ENCODE peak calls at places on chromosome 19, in eight cellular contexts. L, M, J, T, P, N, S and A are unnamed samples.

GRCh38 chr19:45508931-45509691 is 1.8 kb downstream of the VASP start:
- DNase-seq in T (peak; percentile 76), M (peak; percentile 90), P (no peak), N (peak; percentile 77), S (peak; percentile 80), J (peak; percentile 70), L (peak; percentile 49), A (peak; percentile 84)

GRCh38 chr19:6674868-6675305 is 4.9 kb upstream of the TNFSF14 start:
- DNase-seq in M (peak; percentile 51), N (peak; percentile 78), L (peak; percentile 56), J (peak; percentile 68), S (peak; percentile 79), T (peak; percentile 73), P (peak; percentile 49), A (peak; percentile 76)

GRCh38 chr19:38183227-38183914 is 40.7 kb downstream of the DPF1 start:
- DNase-seq in L (no peak), M (peak; percentile 57), N (no peak), J (no peak), T (no peak), S (no peak), P (no peak), A (no peak)

GRCh38 chr19:39645800-39646411 is 9.8 kb upstream of the LGALS16 start:
- DNase-seq in J (no peak), L (peak; percentile 18), M (no peak), S (no peak), T (no peak), P (peak; percentile 9), N (peak; percentile 81), A (no peak)

GRCh38 chr19:3547301-3547731 is 8.3 kb downstream of the TEKTIP1 start:
- DNase-seq in M (no peak), P (no peak), N (peak; percentile 71), L (no peak), T (no peak), S (no peak), J (no peak), A (no peak)

GRCh38 chr19:52170863-52171320 is 529 bp downstream of the ZNF836 start:
- DNase-seq in N (no peak), J (no peak), L (peak; percentile 10), S (no peak), M (peak; percentile 24), P (no peak), T (peak; percentile 48), A (peak; percentile 69)

GRCh38 chr19:23527797-23528196 is 132.5 kb upstream of the ZNF91 start:
- DNase-seq in T (no peak), P (peak; percentile 39), J (no peak), N (no peak), S (no peak), L (no peak), M (no peak), A (no peak)

GRCh38 chr19:56348289-56348877 is 33.7 kb upstream of the ZSCAN5A start:
- DNase-seq in J (no peak), T (no peak), P (peak; percentile 18), L (peak; percentile 6), S (no peak), N (peak; percentile 81), M (no peak), A (no peak)

GRCh38 chr19:29671393-29672076 is 6.3 kb downstream of the PLEKHF1 start:
- DNase-seq in N (peak; percentile 74), J (peak; percentile 69), P (peak; percentile 92), L (peak; percentile 4), S (peak; percentile 89), M (no peak), T (peak; percentile 72), A (peak; percentile 81)

GRCh38 chr19:47891923-47892666 is 6.0 kb upstream of the SULT2A1 start:
- DNase-seq in T (peak; percentile 91), S (no peak), N (peak; percentile 42), P (no peak), M (no peak), L (peak; percentile 45), J (peak; percentile 61), A (no peak)

GRCh38 chr19:29810504-29810871 is 1.3 kb upstream of the CCNE1 start:
- DNase-seq in M (no peak), J (peak; percentile 20), N (no peak), L (no peak), P (peak; percentile 96), T (no peak), S (no peak), A (no peak)

GRCh38 chr19:38640368-38640767 is 7.1 kb upstream of the ACTN4 start:
- DNase-seq in P (peak; percentile 85), T (no peak), N (no peak), M (peak; percentile 64), L (peak; percentile 30), S (no peak), J (no peak), A (no peak)

GRCh38 chr19:38538386-38538785 is 79.4 kb downstream of the MAP4K1 start:
- DNase-seq in J (peak; percentile 61), M (no peak), N (no peak), L (no peak), T (no peak), S (no peak), P (no peak), A (no peak)

GRCh38 chr19:48760514-48761221 is 5.3 kb downstream of the FGF21 start:
- DNase-seq in T (no peak), P (no peak), S (no peak), L (peak; percentile 48), J (no peak), M (peak; percentile 55), N (no peak), A (no peak)

GRCh38 chr19:28961772-28962500 is 251.0 kb downstream of the UQCRFS1 start:
- DNase-seq in L (no peak), P (peak; percentile 11), N (no peak), M (no peak), S (no peak), T (no peak), J (no peak), A (no peak)

GRCh38 chr19:54216869-54217268 is 5.9 kb downstream of the LILRB3 start:
- DNase-seq in S (no peak), T (no peak), L (no peak), N (no peak), J (no peak), M (no peak), P (no peak), A (no peak)

DNA sequence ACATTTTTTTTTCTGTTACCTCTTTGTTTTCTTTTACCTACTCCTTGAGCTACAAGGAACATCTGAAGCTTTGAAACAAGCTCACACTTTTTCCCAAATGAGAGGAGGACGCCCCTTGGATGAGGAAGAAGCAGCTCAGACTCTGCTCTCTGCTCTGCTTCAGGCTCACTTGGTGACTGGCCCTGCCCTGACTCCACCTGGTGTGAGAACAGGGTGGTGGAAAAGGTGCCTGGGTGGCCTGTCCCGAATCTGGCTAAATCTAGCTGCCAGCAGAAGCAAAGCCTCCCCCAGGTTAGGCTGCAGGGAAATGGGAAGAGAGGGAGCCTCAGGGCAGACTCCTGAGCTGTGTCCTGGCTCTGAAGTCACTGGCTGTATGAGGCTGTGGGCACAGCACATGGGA is 68.0 kb upstream of the CEACAM8 start:
- DNase-seq in M (no peak), J (no peak), N (no peak), T (no peak), P (no peak), S (no peak), L (no peak), A (no peak)
- H3K27me3 ChIP-seq in M (no peaks in the 10 kb centered on the region), J (no peaks in the 10 kb centered on the region), N (no peaks in the 10 kb centered on the region), T (no peaks in the 10 kb centered on the region), P (peaks cover 44% of the 10 kb centered on the region), S (no peaks in the 10 kb centered on the region), L (no peaks in the 10 kb centered on the region), A (peaks cover 5% of the 10 kb centered on the region)

DNA sequence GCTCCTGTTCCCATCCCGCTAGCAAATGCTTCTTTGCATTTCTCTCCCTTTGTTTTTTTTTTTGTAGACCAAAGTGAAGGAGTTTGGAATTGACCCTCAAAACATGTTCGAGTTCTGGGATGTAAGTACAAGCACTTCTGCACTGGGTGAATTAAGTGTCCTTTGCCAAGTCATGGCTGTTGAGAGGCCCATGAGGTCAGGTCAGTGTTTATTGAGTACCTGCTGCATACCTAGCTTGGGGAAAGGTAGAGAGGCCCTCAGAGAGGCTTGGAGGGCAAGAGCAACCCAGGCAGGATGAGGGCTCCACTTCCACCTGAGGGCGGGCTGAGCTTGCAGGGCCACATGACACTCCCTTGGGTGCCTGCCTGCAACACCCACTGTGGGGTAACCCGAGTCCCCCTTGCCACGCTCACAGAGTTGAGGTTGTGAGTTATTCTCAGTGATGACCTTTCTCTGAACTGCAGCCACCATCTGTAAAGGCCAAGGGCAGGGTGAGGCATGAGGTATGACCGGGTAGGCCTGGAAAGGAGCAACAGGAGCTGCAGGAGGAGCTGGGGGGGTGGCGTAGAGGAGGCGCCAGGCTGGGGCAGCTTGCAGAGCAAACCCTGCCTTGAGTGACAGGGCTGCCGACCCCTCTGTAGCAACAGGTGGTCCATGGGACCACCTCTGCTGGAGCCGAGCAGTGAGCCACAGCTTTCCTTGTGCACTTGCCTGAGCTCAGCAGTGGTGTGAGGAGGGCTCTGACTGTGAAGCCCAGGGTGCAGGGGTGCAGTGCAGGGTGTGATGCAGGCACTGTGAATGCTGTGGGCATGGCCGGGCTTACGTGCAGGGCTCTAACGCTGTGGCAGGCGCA is 16.6 kb downstream of the GPI start:
- DNase-seq in N (no peak), M (no peak), S (no peak), P (no peak), J (no peak), L (no peak), T (no peak), A (no peak)
- H3K27ac ChIP-seq in N (no peak overlapping the region), M (no peak overlapping the region), S (no peak overlapping the region), P (no peak overlapping the region), J (no peak overlapping the region), L (no peak overlapping the region), T (no peak overlapping the region), A (no peak overlapping the region)

DNA sequence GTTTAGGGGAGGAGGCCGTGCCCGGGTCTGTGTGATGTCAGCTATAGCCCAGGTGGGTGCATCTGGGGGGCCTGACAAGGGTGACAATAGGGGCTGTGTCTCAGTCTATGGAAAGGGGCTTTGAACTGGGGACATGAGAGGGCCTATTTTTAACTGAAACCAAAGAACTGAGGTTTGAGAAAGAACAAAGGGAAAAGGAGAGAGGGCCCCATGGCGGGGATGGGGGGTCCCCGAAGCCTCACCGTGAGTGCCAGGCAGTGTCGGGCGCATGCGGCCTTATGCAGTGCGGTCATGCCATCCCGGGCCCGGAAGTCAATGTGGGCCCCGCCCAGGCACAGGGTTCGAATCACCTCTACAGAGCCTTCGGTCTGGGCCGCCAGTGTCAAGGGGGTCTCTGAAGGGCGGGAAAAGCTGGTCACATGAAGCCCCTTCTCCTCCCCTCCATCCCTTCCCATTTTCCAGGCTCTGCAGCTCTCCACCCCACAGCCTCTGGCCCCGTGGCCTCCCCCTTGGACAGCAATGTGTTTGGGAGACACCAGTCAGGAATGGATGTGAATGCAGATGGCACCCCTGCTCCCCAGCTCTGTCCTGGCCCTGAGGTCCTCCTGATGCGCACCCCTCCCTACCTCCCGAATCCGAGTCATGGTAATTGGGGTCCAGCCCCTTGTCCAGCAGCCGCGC is 5.9 kb downstream of the SHANK1 start:
- DNase-seq in M (no peak), T (no peak), N (no peak), J (no peak), S (no peak), L (no peak), P (no peak), A (no peak)
- H3K27me3 ChIP-seq in M (peaks cover 24% of the 10 kb centered on the region), T (no peaks in the 10 kb centered on the region), N (no peaks in the 10 kb centered on the region), J (no peaks in the 10 kb centered on the region), S (peaks cover 10% of the 10 kb centered on the region), L (peaks cover 3% of the 10 kb centered on the region), P (peaks cover 33% of the 10 kb centered on the region), A (peaks cover 39% of the 10 kb centered on the region)

DNA sequence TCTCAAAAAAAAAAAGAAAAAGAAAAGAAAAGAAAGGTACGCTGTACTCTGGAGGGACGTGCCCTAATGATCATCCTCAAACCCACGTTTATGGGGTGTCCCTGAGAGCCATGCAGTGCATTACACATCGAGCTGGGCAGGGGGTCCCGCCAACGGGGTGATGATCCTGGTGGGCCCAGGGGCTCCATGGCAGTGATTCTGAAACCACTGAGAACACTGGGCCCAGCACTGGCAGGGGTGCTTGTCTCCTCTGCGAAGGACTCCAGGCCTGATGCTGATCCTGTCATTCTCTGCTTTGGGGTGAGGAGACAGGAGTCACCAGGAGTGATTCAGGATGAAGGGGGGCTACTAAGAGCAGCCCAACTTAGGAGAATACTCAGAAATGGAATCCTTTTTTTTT is 18.7 kb downstream of the MOB3A start:
- DNase-seq in P (no peak), N (no peak), L (no peak), T (no peak), M (no peak), J (no peak), S (no peak), A (no peak)
- H3K27ac ChIP-seq in P (no peak overlapping the region), N (no peak overlapping the region), L (no peak overlapping the region), T (no peak overlapping the region), M (no peak overlapping the region), J (no peak overlapping the region), S (no peak overlapping the region), A (no peak overlapping the region)